ENCODE peak calls at places on chromosome 16, in eight cellular contexts. J is choroid plexus epithelial cell, P is GM20000, Q is fibroblast of mammary gland, R is GM12864, H is K562, U is endothelial cell, G is neural crest cell. Z is an unnamed sample.

GRCh38 chr16:17591655-17592405 is 121.1 kb upstream of the XYLT1 start:
- DNase-seq in J (no peak), P (no peak), Q (no peak), R (no peak), H (no peak), U (no peak), G (no peak), Z (no peak)

GRCh38 chr16:29028457-29029167 is 43.8 kb downstream of the LAT start:
- DNase-seq in J (no peak), P (no peak), Q (no peak), R (no peak), H (no peak), U (no peak), G (no peak), Z (no peak)

GRCh38 chr16:54934536-54935410 is 4.1 kb downstream of the IRX5 start:
- DNase-seq in J (no peak), P (peak), Q (no peak), R (no peak), H (no peak), U (peak), G (peak), Z (peak)

GRCh38 chr16:56298948-56299602 is 107.8 kb downstream of the GNAO1 start:
- DNase-seq in J (no peak), P (no peak), Q (no peak), R (no peak), H (no peak), U (no peak), G (no peak), Z (no peak)

GRCh38 chr16:84905965-84906460 is 86.2 kb downstream of the CRISPLD2 start:
- DNase-seq in J (no peak), P (no peak), Q (no peak), R (no peak), H (peak), U (no peak), G (no peak), Z (no peak)

GRCh38 chr16:48384982-48385271 is 286 bp downstream of the SIAH1 start:
- DNase-seq in J (peak), P (peak), Q (no peak), R (no peak), H (peak), U (no peak), G (no peak), Z (peak)

GRCh38 chr16:3879258-3879886 is 1.1 kb downstream of the CREBBP start:
- DNase-seq in J (peak), P (no peak), Q (no peak), R (no peak), H (peak), U (peak), G (no peak), Z (peak)

GRCh38 chr16:79393121-79393520 is 207.4 kb downstream of the MAF start:
- DNase-seq in J (no peak), P (no peak), Q (no peak), R (no peak), H (no peak), U (no peak), G (no peak), Z (no peak)

GRCh38 chr16:6897910-6898475 is 434.7 kb upstream of the RBFOX1 start:
- DNase-seq in J (no peak), P (no peak), Q (no peak), R (no peak), H (no peak), U (no peak), G (no peak), Z (peak)

GRCh38 chr16:14202697-14203096 is 131.6 kb downstream of the MRTFB start:
- DNase-seq in J (peak), P (peak), Q (peak), R (no peak), H (peak), U (no peak), G (no peak), Z (no peak)
- TF ChIP-seq CTCF in J (peak), P (no peak), Q (peak), R (peak), H (no peak), U (peak), G (peak), Z (peak)

DNA sequence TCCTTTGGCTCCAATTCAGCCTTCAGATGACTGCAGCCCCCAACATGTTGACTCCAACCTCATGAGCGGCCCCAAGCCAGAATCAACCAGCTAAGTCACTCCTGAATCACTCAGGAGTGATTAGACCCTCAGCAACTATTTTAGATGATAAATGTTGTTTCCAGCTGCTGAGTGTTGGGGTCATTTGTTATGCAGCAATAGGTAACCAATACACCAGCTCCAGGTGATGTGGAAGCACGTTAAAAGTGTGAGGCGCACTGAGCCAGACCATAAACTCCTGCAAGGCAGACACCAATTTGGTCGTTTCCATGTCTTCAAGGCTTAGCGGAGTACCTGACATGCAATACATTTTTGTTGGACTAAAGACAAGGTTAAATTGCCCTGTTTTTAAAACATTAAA is 17.5 kb downstream of the COQ7 start:
- DNase-seq in J (no peak), P (no peak), Q (no peak), R (no peak), H (no peak), U (no peak), G (no peak), Z (no peak)
- TF ChIP-seq CTCF in J (no peak), P (no peak), Q (no peak), R (no peak), H (no peak), U (no peak), G (no peak), Z (no peak)

DNA sequence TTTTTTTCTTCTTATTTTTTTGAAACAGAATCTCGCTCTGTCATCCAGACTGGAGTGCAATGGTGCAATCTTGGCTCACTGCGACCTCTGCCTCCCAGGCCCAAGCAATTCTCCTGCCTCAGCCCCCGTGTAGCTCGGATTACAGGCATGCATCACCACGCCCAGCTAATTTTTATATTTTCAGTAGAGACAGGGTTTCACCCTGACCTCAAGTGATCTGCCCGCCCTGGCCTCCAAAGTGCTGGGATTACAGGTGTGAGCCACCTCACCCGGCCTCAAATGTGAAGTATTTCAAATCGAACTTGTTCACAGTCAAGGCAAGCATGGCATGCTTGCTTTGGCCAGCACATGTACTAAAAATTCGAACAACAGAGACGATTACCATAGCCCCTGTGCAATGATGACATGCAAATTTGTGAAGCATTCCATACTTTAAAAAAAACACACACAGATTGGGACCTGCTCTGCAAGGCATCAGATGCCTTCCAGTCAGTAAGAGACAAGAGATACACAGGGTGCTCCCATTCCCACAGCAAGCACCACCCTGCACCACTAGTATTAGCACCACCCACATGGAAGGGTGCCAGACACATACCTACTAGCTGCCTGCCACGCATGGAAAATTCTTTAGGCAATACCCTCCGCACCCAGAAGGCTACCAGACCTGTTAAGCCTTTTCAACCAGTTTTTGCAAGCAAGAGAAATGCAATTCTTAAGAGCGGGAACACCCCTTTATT is 47.2 kb downstream of the ANKRD11 start:
- DNase-seq in J (peak), P (no peak), Q (peak), R (no peak), H (no peak), U (no peak), G (no peak), Z (peak)
- TF ChIP-seq CTCF in J (no peak), P (no peak), Q (no peak), R (no peak), H (no peak), U (no peak), G (no peak), Z (no peak)

DNA sequence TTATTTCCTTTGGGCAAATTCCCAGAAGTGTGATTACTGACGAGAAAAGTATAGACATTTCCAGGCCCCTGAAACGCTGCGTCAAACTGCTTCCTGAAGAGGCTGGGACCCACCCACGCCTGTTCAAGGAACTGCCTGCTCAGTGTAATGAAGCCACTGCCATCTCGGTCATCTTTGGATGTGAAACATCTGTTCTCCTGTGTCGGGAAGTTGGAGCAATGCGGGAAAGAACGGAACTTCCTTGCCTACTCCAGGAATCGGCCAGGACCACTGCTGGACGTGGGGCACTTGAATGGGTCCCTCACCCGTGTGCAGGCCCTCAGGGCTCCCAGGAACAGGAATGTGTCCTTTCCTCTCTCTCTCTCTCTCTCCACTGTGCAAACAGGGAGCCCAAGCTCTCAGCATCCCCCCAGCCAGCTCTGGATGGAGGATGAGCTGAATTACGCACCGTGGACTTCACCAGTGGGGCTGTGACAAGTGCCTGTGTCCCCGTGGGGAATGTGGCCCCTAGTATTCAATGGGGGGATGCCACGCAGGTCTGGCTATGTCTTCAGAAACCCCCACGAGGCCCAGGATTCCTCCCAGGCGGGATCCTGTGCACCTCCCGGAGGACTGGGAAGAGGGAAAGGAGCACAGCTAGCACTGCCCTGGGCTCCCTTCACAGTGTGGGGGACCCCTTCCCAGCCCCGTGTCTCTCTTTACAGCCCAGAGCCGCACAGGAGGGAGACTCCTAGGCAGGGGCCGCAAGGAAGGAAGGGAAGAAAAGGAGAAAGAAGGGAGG is 18.3 kb upstream of the LITAF start:
- DNase-seq in J (peak), P (no peak), Q (peak), R (no peak), H (no peak), U (no peak), G (no peak), Z (no peak)
- TF ChIP-seq CTCF in J (no peak), P (no peak), Q (no peak), R (no peak), H (no peak), U (no peak), G (no peak), Z (no peak)

DNA sequence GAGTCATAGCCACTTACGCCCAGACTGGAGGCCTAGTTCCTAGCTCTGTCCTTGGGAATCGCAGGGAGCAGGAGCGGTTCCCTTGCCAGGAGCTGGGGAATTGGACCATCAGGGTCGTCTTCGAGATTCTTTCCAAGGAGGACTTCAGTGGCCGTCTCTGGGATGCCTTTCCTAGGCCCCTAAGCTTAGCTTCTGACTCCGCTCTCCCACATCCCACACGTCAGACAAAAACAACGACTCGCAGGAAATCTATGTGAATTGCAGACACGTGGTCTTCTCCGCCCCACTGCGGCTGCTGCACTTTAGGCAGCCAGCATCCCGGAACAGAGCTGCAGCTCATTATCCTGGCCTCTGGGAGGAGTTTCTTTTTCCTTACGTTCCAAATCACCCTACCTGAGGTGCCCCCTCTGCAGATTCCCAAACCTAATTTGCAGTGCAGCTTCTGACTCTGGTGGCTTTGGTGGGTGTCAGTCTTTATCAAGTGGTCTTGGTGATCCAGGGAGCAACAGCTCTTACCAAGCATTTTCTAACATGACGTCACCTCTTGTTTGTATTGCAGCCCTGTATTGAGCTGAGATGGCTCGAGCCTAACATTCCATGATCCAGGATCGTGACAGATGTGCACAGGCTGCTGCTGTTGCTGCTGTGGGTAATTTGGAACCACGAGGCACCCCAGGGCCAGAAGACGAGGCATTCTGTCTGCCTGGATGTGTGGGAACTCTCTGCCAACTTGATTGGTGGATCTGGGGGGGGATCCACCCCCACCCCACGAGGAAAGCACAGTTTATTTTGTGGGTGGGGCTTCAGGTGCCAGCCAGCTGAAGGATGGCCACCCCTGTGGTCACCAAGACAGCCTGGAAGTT is 1.1 kb downstream of the KATNB1 start:
- DNase-seq in J (peak), P (no peak), Q (peak), R (no peak), H (peak), U (peak), G (no peak), Z (peak)
- TF ChIP-seq CTCF in J (peak), P (no peak), Q (peak), R (peak), H (peak), U (no peak), G (peak), Z (no peak)

GRCh38 chr16:50244504-50245416 is 21.6 kb upstream of the ADCY7 start:
- DNase-seq in J (no peak), P (no peak), Q (peak), R (no peak), H (peak), U (no peak), G (no peak), Z (peak)

GRCh38 chr16:50246299-50247122 is 19.8 kb upstream of the ADCY7 start:
- DNase-seq in J (no peak), P (peak), Q (no peak), R (no peak), H (no peak), U (peak), G (peak), Z (peak)

GRCh38 chr16:50244140-50244503 is 22.2 kb upstream of the ADCY7 start:
- DNase-seq in J (no peak), P (no peak), Q (peak), R (no peak), H (no peak), U (no peak), G (no peak), Z (no peak)

GRCh38 chr16:50247123-50247905 is 19.0 kb upstream of the ADCY7 start:
- DNase-seq in J (no peak), P (no peak), Q (no peak), R (no peak), H (no peak), U (no peak), G (no peak), Z (no peak)

GRCh38 chr16:50245417-50246298 is 20.7 kb upstream of the ADCY7 start:
- DNase-seq in J (peak), P (peak), Q (peak), R (no peak), H (peak), U (peak), G (no peak), Z (peak)
- TF ChIP-seq CTCF in J (peak), P (peak), Q (no peak), R (peak), H (peak), U (no peak), G (no peak), Z (no peak)

GRCh38 chr16:51121850-51122249 is 29.2 kb downstream of the SALL1 start:
- DNase-seq in J (no peak), P (no peak), Q (no peak), R (no peak), H (no peak), U (no peak), G (no peak), Z (no peak)

GRCh38 chr16:51129105-51129504 is 22.0 kb downstream of the SALL1 start:
- DNase-seq in J (no peak), P (no peak), Q (no peak), R (no peak), H (no peak), U (no peak), G (no peak), Z (peak)

GRCh38 chr16:51121009-51121347 is 30.1 kb downstream of the SALL1 start:
- DNase-seq in J (no peak), P (no peak), Q (no peak), R (no peak), H (no peak), U (no peak), G (no peak), Z (no peak)

GRCh38 chr16:51124896-51125295 is 26.2 kb downstream of the SALL1 start:
- DNase-seq in J (no peak), P (no peak), Q (no peak), R (no peak), H (no peak), U (no peak), G (no peak), Z (no peak)

DNA sequence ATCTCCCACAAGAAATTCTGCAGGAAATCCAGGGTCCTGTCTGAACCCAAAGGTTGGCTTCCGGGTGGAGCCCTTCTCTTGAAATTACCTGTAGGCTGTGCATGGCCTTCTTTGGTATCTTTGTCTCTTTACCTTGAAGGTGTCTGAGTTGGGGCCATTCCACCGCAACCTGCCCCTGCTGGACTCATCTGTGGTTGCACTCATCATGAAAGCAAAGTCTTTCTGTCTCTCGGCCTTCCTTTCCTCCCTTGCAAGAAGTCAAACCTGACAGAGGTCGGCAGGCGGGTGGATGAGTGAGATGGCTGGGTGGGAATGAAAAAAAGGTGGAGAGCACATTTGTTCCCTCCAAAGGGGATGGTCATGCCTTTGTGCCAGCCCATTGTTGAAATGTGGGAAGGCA is 25.1 kb downstream of the SALL1 start:
- DNase-seq in J (no peak), P (no peak), Q (no peak), R (no peak), H (no peak), U (no peak), G (no peak), Z (no peak)
- TF ChIP-seq CTCF in J (no peak), P (no peak), Q (no peak), R (peak), H (no peak), U (no peak), G (no peak), Z (peak)

Z was measured in nephron progenitor cell.